ENCODE peak calls at places on chromosomes 2 and 18, in seven cellular contexts. O is GM12864, A is ELR, Z is GM10248, U is mucosa of gallbladder, F is Ammon's horn, B is MG63. C is an unnamed sample.

GRCh38 chr2:1817256-1818127 is 73.2 kb upstream of the PXDN start:
- DNase-seq in F (peak), Z (peak), A (peak), B (peak), U (peak), O (no peak), C (peak)

GRCh38 chr18:44876024-44876423 is 195.3 kb downstream of the SETBP1 start:
- DNase-seq in U (no peak), F (no peak), Z (no peak), A (no peak), O (no peak), B (no peak), C (no peak)

GRCh38 chr2:134745023-134745422 is 26.2 kb upstream of the TMEM163 start:
- DNase-seq in Z (no peak), B (no peak), U (no peak), F (no peak), A (no peak), O (no peak), C (no peak)

GRCh38 chr2:140975237-140975636 is 1155.6 kb downstream of the LRP1B start:
- DNase-seq in B (no peak), F (no peak), Z (no peak), U (no peak), O (no peak), A (peak), C (no peak)

GRCh38 chr2:174259981-174260380 is 11.6 kb upstream of the OLA1 start:
- DNase-seq in U (no peak), O (no peak), A (peak), B (no peak), Z (no peak), F (no peak), C (no peak)

GRCh38 chr18:61419763-61420162 is 86.5 kb downstream of the CDH20 start:
- DNase-seq in O (no peak), B (no peak), F (no peak), Z (no peak), U (no peak), A (no peak), C (no peak)

GRCh38 chr2:231646471-231646870 is 53.8 kb downstream of the TEX44 start:
- DNase-seq in A (no peak), F (no peak), B (no peak), Z (no peak), O (no peak), U (no peak), C (no peak)

GRCh38 chr2:72148391-72148974 is 821 bp upstream of the CYP26B1 start:
- DNase-seq in U (no peak), A (no peak), O (no peak), B (no peak), Z (peak), F (peak), C (no peak)

GRCh38 chr2:128799284-128799552 is 480.6 kb upstream of the HS6ST1 start:
- DNase-seq in U (no peak), A (no peak), F (no peak), Z (no peak), O (no peak), B (no peak), C (no peak)

GRCh38 chr2:20415511-20415918 is 31.4 kb upstream of the RHOB start:
- DNase-seq in A (peak), O (no peak), F (no peak), B (no peak), Z (no peak), U (no peak), C (no peak)

GRCh38 chr2:24818721-24819167 is 25.5 kb downstream of the CENPO start:
- DNase-seq in O (no peak), U (peak), B (no peak), A (peak), Z (no peak), F (no peak), C (no peak)

GRCh38 chr2:15860760-15861159 is 79.6 kb upstream of the MYCN start:
- DNase-seq in Z (no peak), U (no peak), O (no peak), B (no peak), A (no peak), F (no peak), C (no peak)

GRCh38 chr2:115303-115702 is 69.0 kb upstream of the FAM110C start:
- DNase-seq in O (no peak), Z (no peak), B (no peak), F (no peak), U (no peak), A (no peak), C (no peak)